ENCODE peak calls at places on chromosomes 6 and 20, in six cellular contexts. F, O, U, L, Z and B are unnamed samples.

GRCh38 chr20:17504898-17505663 is 26.1 kb downstream of the BFSP1 start:
- DNase-seq in L (peak; percentile 52), U (peak; percentile 64), O (no peak), F (peak; percentile 80), Z (peak; percentile 57), B (peak; percentile 56)

GRCh38 chr6:8499540-8499939 is 64.2 kb upstream of the SLC35B3 start:
- DNase-seq in L (no peak), F (no peak), Z (no peak), O (no peak), U (peak; percentile 52), B (no peak)

GRCh38 chr6:84804720-84805119 is 40.3 kb upstream of the TBX18 start:
- DNase-seq in Z (no peak), F (no peak), O (no peak), U (no peak), L (peak; percentile 10), B (no peak)

GRCh38 chr6:105746130-105746505 is 340.0 kb upstream of the PRDM1 start:
- DNase-seq in O (no peak), U (peak; percentile 5), Z (no peak), F (no peak), L (no peak), B (no peak)

GRCh38 chr6:73798592-73798991 is 102.6 kb downstream of the CD109 start:
- DNase-seq in F (no peak), O (no peak), L (peak; percentile 95), U (no peak), Z (peak; percentile 40), B (no peak)

GRCh38 chr20:11140359-11140758 is 466.6 kb upstream of the JAG1 start:
- DNase-seq in L (peak; percentile 97), Z (peak; percentile 9), U (no peak), O (no peak), F (no peak), B (no peak)

GRCh38 chr6:43873806-43874714 is 104.0 kb downstream of the VEGFA start:
- DNase-seq in F (no peak), Z (no peak), L (no peak), U (no peak), O (no peak), B (no peak)

GRCh38 chr6:53306819-53307347 is 41.9 kb downstream of the ELOVL5 start:
- DNase-seq in Z (no peak), O (no peak), L (peak; percentile 81), F (peak; percentile 46), U (no peak), B (peak; percentile 29)

GRCh38 chr20:45470262-45470931 is 844 bp downstream of the WFDC2 start:
- DNase-seq in Z (no peak), O (no peak), U (peak; percentile 59), F (peak; percentile 42), L (peak; percentile 5), B (no peak)

GRCh38 chr6:113010181-113010580 is 663.1 kb downstream of the RFPL4B start:
- DNase-seq in O (no peak), Z (no peak), F (no peak), L (no peak), U (no peak), B (no peak)

GRCh38 chr20:36384022-36384619 is 78.0 kb downstream of the DLGAP4 start:
- DNase-seq in U (peak; percentile 86), F (peak; percentile 45), L (peak; percentile 21), O (no peak), Z (peak; percentile 76), B (no peak)

GRCh38 chr6:169169941-169170582 is 83.6 kb downstream of the THBS2 start:
- DNase-seq in L (no peak), O (no peak), F (no peak), U (no peak), Z (no peak), B (no peak)

GRCh38 chr6:30844118-30844535 is 40.2 kb upstream of the DDR1 start:
- DNase-seq in U (peak; percentile 93), O (no peak), Z (peak; percentile 80), L (peak; percentile 83), F (no peak), B (peak; percentile 12)

GRCh38 chr6:108667984-108668383 is 107.3 kb downstream of the FOXO3 start:
- DNase-seq in U (no peak), L (peak; percentile 75), F (peak; percentile 31), O (no peak), Z (no peak), B (no peak)

GRCh38 chr6:21931641-21932335 is 338.2 kb downstream of the SOX4 start:
- DNase-seq in O (no peak), Z (no peak), L (peak; percentile 89), U (no peak), F (no peak), B (no peak)

GRCh38 chr6:105781905-105782304 is 304.2 kb upstream of the PRDM1 start:
- DNase-seq in Z (no peak), L (no peak), O (no peak), U (no peak), F (no peak), B (no peak)

GRCh38 chr6:24740861-24741260 is 21.9 kb upstream of the C6orf62 start:
- DNase-seq in U (no peak), L (peak; percentile 53), Z (no peak), O (no peak), F (no peak), B (no peak)

GRCh38 chr6:49409951-49410542 is 53.0 kb downstream of the MMUT start:
- DNase-seq in Z (peak; percentile 51), U (peak; percentile 78), L (peak; percentile 36), O (peak; percentile 44), F (peak; percentile 59), B (peak; percentile 69)

GRCh38 chr20:58697201-58697866 is 4.7 kb downstream of the NPEPL1 start:
- DNase-seq in O (no peak), L (no peak), U (no peak), Z (no peak), F (no peak), B (no peak)

GRCh38 chr6:143516700-143517446 is 5.4 kb upstream of the FUCA2 start:
- DNase-seq in Z (no peak), L (no peak), F (peak; percentile 20), O (no peak), U (no peak), B (no peak)

GRCh38 chr6:152229330-152229729 is 407.8 kb downstream of the SYNE1 start:
- DNase-seq in O (no peak), F (no peak), U (no peak), Z (no peak), L (no peak), B (no peak)

GRCh38 chr6:2873643-2874042 is 29.5 kb downstream of the SERPINB9 start:
- DNase-seq in O (no peak), U (no peak), L (no peak), Z (no peak), F (no peak), B (no peak)

GRCh38 chr6:149884215-149884614 is 13.7 kb downstream of the RAET1E start:
- DNase-seq in L (peak; percentile 30), O (no peak), Z (no peak), U (no peak), F (no peak), B (no peak)

GRCh38 chr6:126650931-126651330 is 311.0 kb downstream of the CENPW start:
- DNase-seq in L (peak; percentile 45), F (no peak), U (no peak), Z (no peak), O (no peak), B (no peak)

GRCh38 chr6:35601331-35602132 is 87.2 kb downstream of the FKBP5 start:
- DNase-seq in F (peak; percentile 50), O (no peak), Z (peak; percentile 59), U (peak; percentile 29), L (peak; percentile 90), B (no peak)

GRCh38 chr6:32154514-32155161 is 697 bp downstream of the PPT2 start:
- DNase-seq in U (peak; percentile 90), O (peak; percentile 43), F (peak; percentile 74), Z (peak; percentile 71), L (peak; percentile 60), B (peak; percentile 69)

GRCh38 chr20:63136296-63136695 is 79.6 kb downstream of the YTHDF1 start:
- DNase-seq in U (no peak), O (no peak), Z (no peak), L (no peak), F (no peak), B (no peak)

GRCh38 chr6:51462896-51463679 is 624.3 kb downstream of the PKHD1 start:
- DNase-seq in O (no peak), U (no peak), Z (no peak), L (no peak), F (no peak), B (no peak)

GRCh38 chr20:9503530-9504251 is 10.7 kb upstream of the LAMP5 start:
- DNase-seq in Z (no peak), F (no peak), U (no peak), O (no peak), L (peak; percentile 69), B (no peak)

GRCh38 chr6:100462396-100462795 is 2.3 kb downstream of the SIM1 start:
- DNase-seq in F (no peak), Z (no peak), O (no peak), U (no peak), L (no peak), B (no peak)

GRCh38 chr6:105879902-105880547 is 206.1 kb upstream of the PRDM1 start:
- DNase-seq in Z (no peak), F (peak; percentile 50), U (no peak), O (peak; percentile 15), L (no peak), B (no peak)

GRCh38 chr20:4375881-4376280 is 345.8 kb upstream of the PRND start:
- DNase-seq in L (peak; percentile 72), Z (no peak), F (no peak), U (no peak), O (no peak), B (no peak)

GRCh38 chr6:125773387-125774341 is 17.1 kb upstream of the NCOA7 start:
- DNase-seq in F (no peak), O (no peak), Z (no peak), U (no peak), L (no peak), B (no peak)

GRCh38 chr6:10582774-10583508 is 61.8 kb downstream of the GCNT2 start:
- DNase-seq in F (no peak), O (no peak), L (no peak), U (peak; percentile 2), Z (no peak), B (no peak)

GRCh38 chr20:16351415-16351814 is 221.8 kb downstream of the KIF16B start:
- DNase-seq in O (no peak), Z (no peak), U (no peak), F (no peak), L (no peak), B (no peak)

GRCh38 chr20:51118985-51119527 is 96.1 kb upstream of the KCNG1 start:
- DNase-seq in U (no peak), O (no peak), F (no peak), Z (no peak), L (no peak), B (no peak)

GRCh38 chr6:91681341-91681740 is 1094.5 kb upstream of the MAP3K7 start:
- DNase-seq in Z (no peak), F (no peak), L (no peak), O (no peak), U (no peak), B (no peak)

GRCh38 chr6:75431379-75431778 is 62.2 kb downstream of the FILIP1 start:
- DNase-seq in Z (no peak), U (no peak), F (peak; percentile 72), O (no peak), L (no peak), B (no peak)

GRCh38 chr20:17024513-17025105 is 202.2 kb upstream of the PCSK2 start:
- DNase-seq in O (no peak), U (no peak), F (no peak), Z (no peak), L (peak; percentile 91), B (peak; percentile 1)

GRCh38 chr20:38892091-38892981 is 33.9 kb upstream of the FAM83D start:
- DNase-seq in L (no peak), F (peak; percentile 73), U (no peak), O (no peak), Z (no peak), B (no peak)